ENCODE peak calls at places on chromosomes 2 and 18, in five cellular contexts. N is lower lobe of right lung, F is fibroblast of the aortic adventitia, G is heart right ventricle, A is ascending aorta. W is an unnamed sample.

GRCh38 chr2:240876035-240876474 is 7.4 kb downstream of the AGXT start:
- DNase-seq in N (no peak), F (no peak), G (peak; percentile 7), A (no peak), W (no peak)

GRCh38 chr2:170815746-170816498 is 765 bp upstream of the GAD1 start:
- DNase-seq in N (peak; percentile 68), F (peak; percentile 42), G (peak; percentile 48), A (no peak), W (no peak)

GRCh38 chr2:160228141-160228963 is 28.3 kb upstream of the ITGB6 start:
- DNase-seq in N (no peak), F (peak; percentile 86), G (no peak), A (no peak), W (no peak)

GRCh38 chr2:184339966-184340365 is 258.4 kb upstream of the ZNF804A start:
- DNase-seq in N (no peak), F (peak; percentile 1), G (no peak), A (no peak), W (no peak)

GRCh38 chr2:122863516-122863915 is 1108.1 kb downstream of the TSN start:
- DNase-seq in N (no peak), F (no peak), G (no peak), A (no peak), W (no peak)

GRCh38 chr2:157903051-157903625 is 27.0 kb upstream of the ACVR1 start:
- DNase-seq in N (no peak), F (peak; percentile 21), G (no peak), A (no peak), W (no peak)

GRCh38 chr2:167480232-167480985 is 592.1 kb downstream of the XIRP2 start:
- DNase-seq in N (no peak), F (no peak), G (no peak), A (no peak), W (no peak)

GRCh38 chr18:67199993-67200617 is 316.4 kb downstream of the DSEL start:
- DNase-seq in N (no peak), F (peak; percentile 78), G (no peak), A (no peak), W (no peak)

GRCh38 chr18:52716926-52717325 is 376.9 kb downstream of the DCC start:
- DNase-seq in N (no peak), F (no peak), G (no peak), A (no peak), W (no peak)

GRCh38 chr2:20561703-20562454 is 89.0 kb downstream of the HS1BP3 start:
- DNase-seq in N (no peak), F (peak; percentile 60), G (no peak), A (no peak), W (no peak)

GRCh38 chr2:74142340-74142739 is 5.4 kb downstream of the BOLA3 start:
- DNase-seq in N (no peak), F (no peak), G (no peak), A (no peak), W (no peak)

GRCh38 chr2:84904717-84905174 is 710 bp upstream of the TMSB10 start:
- DNase-seq in N (peak; percentile 90), F (peak; percentile 58), G (peak; percentile 79), A (peak; percentile 91), W (no peak)

GRCh38 chr18:77140439-77141109 is 8.0 kb upstream of the MBP start:
- DNase-seq in N (peak; percentile 69), F (no peak), G (no peak), A (no peak), W (peak; percentile 94)

DNA sequence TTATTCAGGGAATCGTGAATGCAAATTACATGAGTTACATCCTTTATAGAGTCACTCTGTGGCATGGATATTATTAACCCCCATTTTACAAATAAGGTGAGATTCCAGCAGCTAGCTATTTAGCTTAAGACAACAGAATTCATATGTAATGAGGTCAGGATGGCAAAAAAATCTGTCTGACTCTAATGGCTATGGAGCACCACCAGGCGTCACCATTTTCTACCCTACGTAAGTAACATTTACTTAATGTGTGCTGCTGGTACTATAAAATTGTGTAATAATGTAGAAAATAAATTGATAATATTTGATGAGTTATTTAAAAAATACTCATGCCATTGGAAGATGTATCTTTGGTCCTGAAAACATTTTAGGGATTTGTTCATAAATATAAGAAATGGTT is 2040.1 kb upstream of the LRRTM1 start:
- DNase-seq in N (no peak), F (no peak), G (no peak), A (no peak), W (no peak)
- TF ChIP-seq CTCF in N (no peak), F (no peak), G (no peak), A (no peak), W (no peak)

GRCh38 chr2:62196278-62196901 is 475 bp downstream of the B3GNT2 start:
- DNase-seq in N (peak; percentile 83), F (no peak), G (peak; percentile 49), A (peak; percentile 78), W (peak; percentile 60)
- TF ChIP-seq CTCF in N (no peak), F (no peak), G (no peak), A (no peak), W (no peak)

GRCh38 chr18:29378739-29379138 is 1201.8 kb upstream of the CDH2 start:
- DNase-seq in N (no peak), F (peak; percentile 11), G (no peak), A (no peak), W (no peak)

DNA sequence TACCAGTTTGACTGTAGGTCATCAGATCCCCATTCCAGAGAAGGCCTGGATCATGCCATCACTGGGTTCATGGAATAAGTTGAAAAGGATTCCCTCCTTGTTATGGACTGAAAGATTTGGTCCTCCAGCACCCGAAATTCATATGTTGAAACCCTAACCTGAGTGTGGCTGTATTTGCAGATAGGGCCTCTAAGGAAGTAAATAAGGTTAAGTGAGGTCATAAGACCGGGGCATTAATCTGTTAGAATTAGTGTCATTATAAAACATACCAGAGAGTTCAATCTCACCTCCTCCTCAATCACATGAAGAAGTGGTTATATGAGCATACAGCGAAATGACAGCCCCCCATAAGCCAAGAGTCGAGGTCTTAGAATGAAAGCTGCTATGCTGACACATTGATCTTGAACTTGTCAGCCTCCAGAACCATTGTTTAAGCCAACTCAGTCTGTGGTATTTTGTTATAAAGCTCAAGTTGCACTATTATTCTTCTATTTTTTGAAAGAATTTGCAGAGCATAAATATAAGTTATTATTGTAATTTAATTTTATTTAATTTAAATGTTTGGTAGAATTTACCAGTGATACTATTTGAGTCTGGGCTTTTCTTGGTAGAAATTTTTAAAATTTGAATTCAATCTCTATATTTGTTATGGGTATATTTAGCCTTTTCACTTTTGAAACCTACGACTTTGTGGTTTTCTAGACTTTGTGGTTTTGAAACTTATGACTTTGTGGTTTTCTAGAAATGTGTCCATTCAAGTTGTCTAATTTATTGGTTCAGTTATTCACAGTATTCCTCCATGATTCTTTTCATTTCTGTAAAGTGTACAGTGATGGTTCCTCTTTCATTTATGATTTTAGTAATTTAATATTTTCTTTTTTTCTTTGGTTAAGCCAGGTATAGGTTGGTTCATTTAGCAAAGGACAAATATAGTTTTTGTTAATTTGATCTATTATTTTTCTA is 1206.7 kb upstream of the CDH2 start:
- DNase-seq in N (no peak), F (peak; percentile 4), G (no peak), A (no peak), W (no peak)
- TF ChIP-seq CTCF in N (no peak), F (no peak), G (no peak), A (no peak), W (no peak)

GRCh38 chr18:74029161-74029560 is 118.5 kb downstream of the FBXO15 start:
- DNase-seq in N (no peak), F (no peak), G (no peak), A (no peak), W (no peak)
- TF ChIP-seq CTCF in N (no peak), F (no peak), G (no peak), A (no peak), W (no peak)

GRCh38 chr2:128624956-128625355 is 306.3 kb upstream of the HS6ST1 start:
- DNase-seq in N (peak; percentile 21), F (no peak), G (no peak), A (no peak), W (peak; percentile 26)

GRCh38 chr2:128625421-128625820 is 306.8 kb upstream of the HS6ST1 start:
- DNase-seq in N (peak; percentile 37), F (no peak), G (no peak), A (no peak), W (no peak)

GRCh38 chr2:128623776-128624424 is 305.2 kb upstream of the HS6ST1 start:
- DNase-seq in N (peak; percentile 18), F (peak; percentile 91), G (no peak), A (no peak), W (peak; percentile 24)

GRCh38 chr2:128622916-128623620 is 304.4 kb upstream of the HS6ST1 start:
- DNase-seq in N (peak; percentile 24), F (peak; percentile 44), G (no peak), A (no peak), W (peak; percentile 36)

GRCh38 chr2:128624425-128624795 is 305.7 kb upstream of the HS6ST1 start:
- DNase-seq in N (peak; percentile 6), F (no peak), G (no peak), A (no peak), W (no peak)
- TF ChIP-seq CTCF in N (no peak), F (no peak), G (no peak), A (no peak), W (no peak)

DNA sequence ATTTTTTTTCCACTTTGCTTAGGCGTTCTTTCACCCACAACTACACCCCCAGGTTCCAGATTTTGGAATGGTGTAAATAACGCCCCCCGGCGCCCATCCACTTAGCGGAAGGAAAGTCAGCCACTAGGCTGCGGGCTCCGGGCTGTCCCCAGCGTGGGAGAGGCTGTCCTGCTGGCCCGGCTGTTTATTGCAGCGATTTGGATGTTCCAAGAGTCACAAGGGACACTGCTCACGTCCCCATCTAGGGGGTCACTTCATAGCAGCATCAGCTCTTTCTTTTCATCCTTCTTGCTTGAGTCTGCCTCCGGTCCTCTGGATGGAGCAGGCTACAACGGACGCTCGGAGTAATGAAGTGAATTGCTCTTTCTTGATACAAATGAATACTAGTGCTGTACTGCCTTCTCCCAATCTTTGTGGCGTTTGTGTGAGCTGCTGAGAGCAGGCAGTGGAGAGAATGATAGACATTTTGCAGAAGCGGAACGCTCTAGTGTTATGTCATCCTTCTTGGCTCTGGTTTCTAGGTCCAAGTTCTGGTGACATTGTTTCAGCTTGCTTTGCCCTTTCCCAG is 50.7 kb upstream of the PAIP2B start:
- DNase-seq in N (peak; percentile 53), F (no peak), G (peak; percentile 64), A (peak; percentile 65), W (no peak)
- TF ChIP-seq CTCF in N (peak; percentile 26), F (no peak), G (peak; percentile 27), A (peak; percentile 22), W (peak; percentile 47)

GRCh38 chr2:149006883-149007543 is 31.5 kb upstream of the LYPD6B start:
- DNase-seq in N (no peak), F (no peak), G (no peak), A (no peak), W (no peak)

GRCh38 chr2:149009928-149010461 is 28.5 kb upstream of the LYPD6B start:
- DNase-seq in N (no peak), F (no peak), G (no peak), A (no peak), W (no peak)

GRCh38 chr2:149005471-149006077 is 32.9 kb upstream of the LYPD6B start:
- DNase-seq in N (no peak), F (no peak), G (no peak), A (no peak), W (no peak)

GRCh38 chr2:149004836-149005235 is 33.7 kb upstream of the LYPD6B start:
- DNase-seq in N (no peak), F (no peak), G (no peak), A (no peak), W (no peak)

GRCh38 chr2:149008381-149008780 is 30.1 kb upstream of the LYPD6B start:
- DNase-seq in N (no peak), F (no peak), G (no peak), A (no peak), W (no peak)
- TF ChIP-seq CTCF in N (no peak), F (no peak), G (no peak), A (no peak), W (no peak)

GRCh38 chr2:187577310-187577709 is 23.1 kb upstream of the TFPI start:
- DNase-seq in N (no peak), F (no peak), G (no peak), A (no peak), W (no peak)
- TF ChIP-seq CTCF in N (no peak), F (no peak), G (no peak), A (no peak), W (no peak)